ENCODE peak calls at places on chromosomes 7 and 10, in seven cellular contexts. One of them, this sample, is unnamed.

GRCh38 chr10:91409069-91409868 is 875 bp upstream of the HECTD2 start:
- DNase-seq in naive thymus-derived CD4-positive, alpha-beta T cell: peak
- DNase-seq in fibroblast of lung: peak
- DNase-seq in sigmoid colon: peak
- DNase-seq in CD8-positive, alpha-beta memory T cell: no peak
- DNase-seq in suprapubic skin: peak
- DNase-seq in WERI-Rb-1: peak
- DNase-seq in this sample: no peak

GRCh38 chr7:25158962-25159361 is 33.9 kb upstream of the CYCS start:
- DNase-seq in suprapubic skin: no peak
- DNase-seq in WERI-Rb-1: no peak
- DNase-seq in sigmoid colon: no peak
- DNase-seq in fibroblast of lung: no peak
- DNase-seq in naive thymus-derived CD4-positive, alpha-beta T cell: no peak
- DNase-seq in CD8-positive, alpha-beta memory T cell: no peak
- DNase-seq in this sample: no peak

GRCh38 chr10:5944389-5945202 is 32.7 kb downstream of the IL15RA start:
- DNase-seq in WERI-Rb-1: no peak
- DNase-seq in CD8-positive, alpha-beta memory T cell: no peak
- DNase-seq in suprapubic skin: peak
- DNase-seq in naive thymus-derived CD4-positive, alpha-beta T cell: no peak
- DNase-seq in sigmoid colon: peak
- DNase-seq in fibroblast of lung: peak
- DNase-seq in this sample: no peak

GRCh38 chr7:73892003-73892975 is 31.3 kb downstream of the TMEM270 start:
- DNase-seq in suprapubic skin: no peak
- DNase-seq in WERI-Rb-1: no peak
- DNase-seq in CD8-positive, alpha-beta memory T cell: no peak
- DNase-seq in sigmoid colon: no peak
- DNase-seq in naive thymus-derived CD4-positive, alpha-beta T cell: no peak
- DNase-seq in fibroblast of lung: peak
- DNase-seq in this sample: no peak

GRCh38 chr10:110414563-110415309 is 83.0 kb upstream of the DUSP5 start:
- DNase-seq in naive thymus-derived CD4-positive, alpha-beta T cell: peak
- DNase-seq in WERI-Rb-1: no peak
- DNase-seq in CD8-positive, alpha-beta memory T cell: peak
- DNase-seq in suprapubic skin: no peak
- DNase-seq in fibroblast of lung: no peak
- DNase-seq in sigmoid colon: no peak
- DNase-seq in this sample: peak

GRCh38 chr7:134703241-134703594 is 56.6 kb downstream of the BPGM start:
- DNase-seq in suprapubic skin: no peak
- DNase-seq in naive thymus-derived CD4-positive, alpha-beta T cell: no peak
- DNase-seq in CD8-positive, alpha-beta memory T cell: no peak
- DNase-seq in sigmoid colon: no peak
- DNase-seq in fibroblast of lung: no peak
- DNase-seq in WERI-Rb-1: no peak
- DNase-seq in this sample: no peak

GRCh38 chr10:43076876-43077420 is at the start of gene RET:
- DNase-seq in naive thymus-derived CD4-positive, alpha-beta T cell: no peak
- DNase-seq in fibroblast of lung: no peak
- DNase-seq in suprapubic skin: no peak
- DNase-seq in WERI-Rb-1: peak
- DNase-seq in CD8-positive, alpha-beta memory T cell: no peak
- DNase-seq in sigmoid colon: no peak
- DNase-seq in this sample: no peak

GRCh38 chr7:79552463-79552862 is 99.0 kb upstream of the MAGI2 start:
- DNase-seq in CD8-positive, alpha-beta memory T cell: no peak
- DNase-seq in fibroblast of lung: no peak
- DNase-seq in suprapubic skin: no peak
- DNase-seq in WERI-Rb-1: no peak
- DNase-seq in naive thymus-derived CD4-positive, alpha-beta T cell: no peak
- DNase-seq in sigmoid colon: no peak
- DNase-seq in this sample: no peak

GRCh38 chr7:64180989-64181388 is 26.0 kb upstream of the ZNF735 start:
- DNase-seq in WERI-Rb-1: peak
- DNase-seq in sigmoid colon: no peak
- DNase-seq in fibroblast of lung: peak
- DNase-seq in suprapubic skin: no peak
- DNase-seq in CD8-positive, alpha-beta memory T cell: no peak
- DNase-seq in naive thymus-derived CD4-positive, alpha-beta T cell: no peak
- DNase-seq in this sample: peak

GRCh38 chr10:33288127-33288526 is 46.3 kb downstream of the NRP1 start:
- DNase-seq in suprapubic skin: no peak
- DNase-seq in naive thymus-derived CD4-positive, alpha-beta T cell: no peak
- DNase-seq in CD8-positive, alpha-beta memory T cell: no peak
- DNase-seq in fibroblast of lung: no peak
- DNase-seq in WERI-Rb-1: no peak
- DNase-seq in sigmoid colon: no peak
- DNase-seq in this sample: no peak

GRCh38 chr10:33293081-33293480 is 41.4 kb downstream of the NRP1 start:
- DNase-seq in CD8-positive, alpha-beta memory T cell: no peak
- DNase-seq in sigmoid colon: no peak
- DNase-seq in fibroblast of lung: no peak
- DNase-seq in suprapubic skin: no peak
- DNase-seq in WERI-Rb-1: no peak
- DNase-seq in naive thymus-derived CD4-positive, alpha-beta T cell: no peak
- DNase-seq in this sample: no peak

GRCh38 chr10:33289776-33290175 is 44.7 kb downstream of the NRP1 start:
- DNase-seq in sigmoid colon: no peak
- DNase-seq in naive thymus-derived CD4-positive, alpha-beta T cell: no peak
- DNase-seq in WERI-Rb-1: no peak
- DNase-seq in CD8-positive, alpha-beta memory T cell: no peak
- DNase-seq in fibroblast of lung: no peak
- DNase-seq in suprapubic skin: no peak
- DNase-seq in this sample: no peak

GRCh38 chr10:33291053-33291592 is 43.3 kb downstream of the NRP1 start:
- DNase-seq in sigmoid colon: no peak
- DNase-seq in CD8-positive, alpha-beta memory T cell: no peak
- DNase-seq in fibroblast of lung: peak
- DNase-seq in WERI-Rb-1: no peak
- DNase-seq in suprapubic skin: no peak
- DNase-seq in naive thymus-derived CD4-positive, alpha-beta T cell: no peak
- DNase-seq in this sample: no peak

GRCh38 chr10:33290286-33291052 is 44.0 kb downstream of the NRP1 start:
- DNase-seq in WERI-Rb-1: no peak
- DNase-seq in sigmoid colon: no peak
- DNase-seq in naive thymus-derived CD4-positive, alpha-beta T cell: no peak
- DNase-seq in CD8-positive, alpha-beta memory T cell: no peak
- DNase-seq in suprapubic skin: no peak
- DNase-seq in fibroblast of lung: no peak
- DNase-seq in this sample: no peak
- H3K4me3 ChIP-seq in WERI-Rb-1: no peak
- H3K4me3 ChIP-seq in sigmoid colon: no peak
- H3K4me3 ChIP-seq in naive thymus-derived CD4-positive, alpha-beta T cell: no peak
- H3K4me3 ChIP-seq in CD8-positive, alpha-beta memory T cell: no peak
- H3K4me3 ChIP-seq in suprapubic skin: no peak
- H3K4me3 ChIP-seq in fibroblast of lung: no peak
- H3K4me3 ChIP-seq in this sample: no peak

GRCh38 chr7:66628361-66629221 is at the start of gene KCTD7:
- DNase-seq in WERI-Rb-1: peak
- DNase-seq in naive thymus-derived CD4-positive, alpha-beta T cell: peak
- DNase-seq in sigmoid colon: peak
- DNase-seq in fibroblast of lung: peak
- DNase-seq in suprapubic skin: peak
- DNase-seq in CD8-positive, alpha-beta memory T cell: peak
- DNase-seq in this sample: peak

GRCh38 chr7:66629222-66629658 is 559 bp downstream of the KCTD7 start:
- DNase-seq in sigmoid colon: peak
- DNase-seq in fibroblast of lung: no peak
- DNase-seq in WERI-Rb-1: peak
- DNase-seq in suprapubic skin: peak
- DNase-seq in naive thymus-derived CD4-positive, alpha-beta T cell: no peak
- DNase-seq in CD8-positive, alpha-beta memory T cell: no peak
- DNase-seq in this sample: peak

GRCh38 chr7:66630529-66630928 is 1.8 kb downstream of the KCTD7 start:
- DNase-seq in WERI-Rb-1: no peak
- DNase-seq in naive thymus-derived CD4-positive, alpha-beta T cell: no peak
- DNase-seq in sigmoid colon: no peak
- DNase-seq in fibroblast of lung: no peak
- DNase-seq in CD8-positive, alpha-beta memory T cell: no peak
- DNase-seq in suprapubic skin: no peak
- DNase-seq in this sample: no peak

GRCh38 chr7:66629659-66630058 is 978 bp downstream of the KCTD7 start:
- DNase-seq in suprapubic skin: no peak
- DNase-seq in sigmoid colon: no peak
- DNase-seq in naive thymus-derived CD4-positive, alpha-beta T cell: no peak
- DNase-seq in WERI-Rb-1: no peak
- DNase-seq in fibroblast of lung: no peak
- DNase-seq in CD8-positive, alpha-beta memory T cell: no peak
- DNase-seq in this sample: no peak

DNA sequence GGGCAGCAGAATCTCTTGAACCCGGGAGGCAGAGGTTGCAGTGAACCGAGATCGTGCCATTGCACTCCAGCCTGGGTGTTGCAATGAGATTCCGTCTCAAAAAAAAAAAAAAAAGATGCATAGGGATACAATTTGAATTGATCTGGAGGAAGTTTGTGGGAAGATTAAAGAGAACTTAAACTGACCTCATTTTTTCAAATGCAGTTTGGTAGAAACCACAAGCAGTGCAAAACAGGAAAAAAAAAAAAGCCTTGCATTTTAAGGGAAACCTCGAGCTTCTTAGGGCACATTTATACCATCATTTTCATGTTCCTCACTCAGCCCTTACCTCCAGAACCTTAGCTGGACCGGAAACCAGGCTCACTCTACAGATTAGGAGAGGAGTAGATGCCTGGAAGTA is 2.8 kb downstream of the KCTD7 start:
- DNase-seq in CD8-positive, alpha-beta memory T cell: peak
- DNase-seq in suprapubic skin: no peak
- DNase-seq in sigmoid colon: no peak
- DNase-seq in fibroblast of lung: no peak
- DNase-seq in WERI-Rb-1: no peak
- DNase-seq in naive thymus-derived CD4-positive, alpha-beta T cell: peak
- DNase-seq in this sample: peak
- H3K4me3 ChIP-seq in CD8-positive, alpha-beta memory T cell: peak
- H3K4me3 ChIP-seq in suprapubic skin: no peak
- H3K4me3 ChIP-seq in sigmoid colon: no peak
- H3K4me3 ChIP-seq in fibroblast of lung: no peak
- H3K4me3 ChIP-seq in WERI-Rb-1: no peak
- H3K4me3 ChIP-seq in naive thymus-derived CD4-positive, alpha-beta T cell: peak
- H3K4me3 ChIP-seq in this sample: peak

GRCh38 chr7:66426996-66427395 is 201.7 kb upstream of the KCTD7 start:
- DNase-seq in naive thymus-derived CD4-positive, alpha-beta T cell: no peak
- DNase-seq in CD8-positive, alpha-beta memory T cell: no peak
- DNase-seq in WERI-Rb-1: no peak
- DNase-seq in fibroblast of lung: no peak
- DNase-seq in sigmoid colon: no peak
- DNase-seq in suprapubic skin: no peak
- DNase-seq in this sample: no peak

GRCh38 chr7:66426332-66426731 is 202.3 kb upstream of the KCTD7 start:
- DNase-seq in CD8-positive, alpha-beta memory T cell: no peak
- DNase-seq in fibroblast of lung: no peak
- DNase-seq in suprapubic skin: no peak
- DNase-seq in WERI-Rb-1: no peak
- DNase-seq in naive thymus-derived CD4-positive, alpha-beta T cell: no peak
- DNase-seq in sigmoid colon: no peak
- DNase-seq in this sample: no peak

GRCh38 chr7:66427956-66428355 is 200.7 kb upstream of the KCTD7 start:
- DNase-seq in CD8-positive, alpha-beta memory T cell: no peak
- DNase-seq in naive thymus-derived CD4-positive, alpha-beta T cell: no peak
- DNase-seq in suprapubic skin: no peak
- DNase-seq in sigmoid colon: no peak
- DNase-seq in fibroblast of lung: no peak
- DNase-seq in WERI-Rb-1: no peak
- DNase-seq in this sample: no peak

GRCh38 chr7:66429498-66430163 is 199.1 kb upstream of the KCTD7 start:
- DNase-seq in WERI-Rb-1: no peak
- DNase-seq in naive thymus-derived CD4-positive, alpha-beta T cell: no peak
- DNase-seq in sigmoid colon: no peak
- DNase-seq in fibroblast of lung: no peak
- DNase-seq in CD8-positive, alpha-beta memory T cell: no peak
- DNase-seq in suprapubic skin: no peak
- DNase-seq in this sample: no peak

GRCh38 chr7:66430164-66430545 is 198.5 kb upstream of the KCTD7 start:
- DNase-seq in fibroblast of lung: no peak
- DNase-seq in WERI-Rb-1: no peak
- DNase-seq in CD8-positive, alpha-beta memory T cell: no peak
- DNase-seq in suprapubic skin: no peak
- DNase-seq in sigmoid colon: no peak
- DNase-seq in naive thymus-derived CD4-positive, alpha-beta T cell: no peak
- DNase-seq in this sample: no peak
- H3K4me3 ChIP-seq in fibroblast of lung: no peak
- H3K4me3 ChIP-seq in WERI-Rb-1: no peak
- H3K4me3 ChIP-seq in CD8-positive, alpha-beta memory T cell: no peak
- H3K4me3 ChIP-seq in suprapubic skin: no peak
- H3K4me3 ChIP-seq in sigmoid colon: no peak
- H3K4me3 ChIP-seq in naive thymus-derived CD4-positive, alpha-beta T cell: no peak
- H3K4me3 ChIP-seq in this sample: no peak

GRCh38 chr7:15839415-15840100 is 153.1 kb upstream of the MEOX2 start:
- DNase-seq in fibroblast of lung: peak
- DNase-seq in naive thymus-derived CD4-positive, alpha-beta T cell: no peak
- DNase-seq in CD8-positive, alpha-beta memory T cell: no peak
- DNase-seq in WERI-Rb-1: no peak
- DNase-seq in suprapubic skin: peak
- DNase-seq in sigmoid colon: peak
- DNase-seq in this sample: no peak
- H3K4me3 ChIP-seq in fibroblast of lung: peak
- H3K4me3 ChIP-seq in naive thymus-derived CD4-positive, alpha-beta T cell: no peak
- H3K4me3 ChIP-seq in CD8-positive, alpha-beta memory T cell: no peak
- H3K4me3 ChIP-seq in WERI-Rb-1: no peak
- H3K4me3 ChIP-seq in suprapubic skin: peak
- H3K4me3 ChIP-seq in sigmoid colon: peak
- H3K4me3 ChIP-seq in this sample: no peak